ENCODE peak calls at places on chromosomes 3 and 15, in five cellular contexts. One of them, this sample, is unnamed.

GRCh38 chr15:26516102-26516980 is 256.5 kb downstream of the GABRB3 start:
- DNase-seq in SK-N-SH: no peak
- DNase-seq in HepG2: no peak
- DNase-seq in GM12878: no peak
- DNase-seq in K562: no peak
- DNase-seq in this sample: no peak

GRCh38 chr3:45915518-45916231 is 27.6 kb upstream of the CXCR6 start:
- DNase-seq in GM12878: peak; percentile 98
- DNase-seq in SK-N-SH: no peak
- DNase-seq in K562: peak; percentile 45
- DNase-seq in HepG2: no peak
- DNase-seq in this sample: peak; percentile 7

GRCh38 chr3:69853033-69853432 is 113.8 kb downstream of the MITF start:
- DNase-seq in K562: no peak
- DNase-seq in SK-N-SH: no peak
- DNase-seq in HepG2: no peak
- DNase-seq in GM12878: no peak
- DNase-seq in this sample: no peak

GRCh38 chr3:8767667-8768363 is 1.6 kb downstream of the OXTR start:
- DNase-seq in HepG2: peak; percentile 28
- DNase-seq in GM12878: no peak
- DNase-seq in SK-N-SH: peak; percentile 26
- DNase-seq in K562: no peak
- DNase-seq in this sample: no peak

GRCh38 chr3:12991481-12991837 is 81.8 kb downstream of the IQSEC1 start:
- DNase-seq in GM12878: no peak
- DNase-seq in HepG2: no peak
- DNase-seq in SK-N-SH: no peak
- DNase-seq in K562: no peak
- DNase-seq in this sample: no peak

GRCh38 chr3:29465836-29466235 is 185.0 kb downstream of the RBMS3 start:
- DNase-seq in HepG2: no peak
- DNase-seq in GM12878: no peak
- DNase-seq in SK-N-SH: peak; percentile 49
- DNase-seq in K562: no peak
- DNase-seq in this sample: no peak

GRCh38 chr3:190384241-190384863 is 3.6 kb upstream of the CLDN16 start:
- DNase-seq in SK-N-SH: no peak
- DNase-seq in K562: peak; percentile 1
- DNase-seq in GM12878: peak; percentile 19
- DNase-seq in HepG2: peak; percentile 83
- DNase-seq in this sample: peak; percentile 87

GRCh38 chr3:13152826-13153710 is 79.8 kb upstream of the IQSEC1 start:
- DNase-seq in GM12878: no peak
- DNase-seq in SK-N-SH: no peak
- DNase-seq in K562: no peak
- DNase-seq in HepG2: no peak
- DNase-seq in this sample: no peak

GRCh38 chr3:96354742-96355141 is 459.7 kb upstream of the EPHA6 start:
- DNase-seq in K562: no peak
- DNase-seq in GM12878: no peak
- DNase-seq in SK-N-SH: no peak
- DNase-seq in HepG2: no peak
- DNase-seq in this sample: no peak

GRCh38 chr3:23926736-23927135 is 9.8 kb downstream of the RPL15 start:
- DNase-seq in K562: no peak
- DNase-seq in SK-N-SH: no peak
- DNase-seq in GM12878: no peak
- DNase-seq in HepG2: no peak
- DNase-seq in this sample: no peak

GRCh38 chr15:57654136-57654845 is 52.2 kb upstream of the POLR2M start:
- DNase-seq in HepG2: no peak
- DNase-seq in K562: no peak
- DNase-seq in GM12878: no peak
- DNase-seq in SK-N-SH: no peak
- DNase-seq in this sample: no peak

GRCh38 chr15:74651251-74651741 is 35.7 kb downstream of the CLK3 start:
- DNase-seq in SK-N-SH: no peak
- DNase-seq in HepG2: no peak
- DNase-seq in GM12878: no peak
- DNase-seq in K562: no peak
- DNase-seq in this sample: no peak

GRCh38 chr15:55687792-55688191 is 55.2 kb downstream of the PRTG start:
- DNase-seq in GM12878: no peak
- DNase-seq in K562: no peak
- DNase-seq in SK-N-SH: no peak
- DNase-seq in HepG2: no peak
- DNase-seq in this sample: no peak

GRCh38 chr3:72855001-72855400 is 6.8 kb upstream of the SHQ1 start:
- DNase-seq in SK-N-SH: no peak
- DNase-seq in GM12878: no peak
- DNase-seq in HepG2: no peak
- DNase-seq in K562: no peak
- DNase-seq in this sample: no peak
- TF ChIP-seq ZBTB33 in SK-N-SH: no peak
- TF ChIP-seq ZBTB33 in GM12878: no peak
- TF ChIP-seq ZBTB33 in HepG2: no peak
- TF ChIP-seq ZBTB33 in K562: no peak
- TF ChIP-seq ZBTB33 in this sample: no peak

GRCh38 chr15:75943713-75944215 is 40.1 kb downstream of the FBXO22 start:
- DNase-seq in SK-N-SH: no peak
- DNase-seq in K562: no peak
- DNase-seq in HepG2: no peak
- DNase-seq in GM12878: no peak
- DNase-seq in this sample: no peak

GRCh38 chr15:75948761-75949296 is 45.2 kb downstream of the FBXO22 start:
- DNase-seq in SK-N-SH: no peak
- DNase-seq in K562: no peak
- DNase-seq in GM12878: no peak
- DNase-seq in HepG2: no peak
- DNase-seq in this sample: no peak

GRCh38 chr15:75945953-75946352 is 42.3 kb downstream of the FBXO22 start:
- DNase-seq in GM12878: no peak
- DNase-seq in SK-N-SH: no peak
- DNase-seq in K562: no peak
- DNase-seq in HepG2: no peak
- DNase-seq in this sample: no peak

GRCh38 chr15:75943246-75943645 is 39.6 kb downstream of the FBXO22 start:
- DNase-seq in HepG2: no peak
- DNase-seq in SK-N-SH: no peak
- DNase-seq in GM12878: no peak
- DNase-seq in K562: no peak
- DNase-seq in this sample: no peak

DNA sequence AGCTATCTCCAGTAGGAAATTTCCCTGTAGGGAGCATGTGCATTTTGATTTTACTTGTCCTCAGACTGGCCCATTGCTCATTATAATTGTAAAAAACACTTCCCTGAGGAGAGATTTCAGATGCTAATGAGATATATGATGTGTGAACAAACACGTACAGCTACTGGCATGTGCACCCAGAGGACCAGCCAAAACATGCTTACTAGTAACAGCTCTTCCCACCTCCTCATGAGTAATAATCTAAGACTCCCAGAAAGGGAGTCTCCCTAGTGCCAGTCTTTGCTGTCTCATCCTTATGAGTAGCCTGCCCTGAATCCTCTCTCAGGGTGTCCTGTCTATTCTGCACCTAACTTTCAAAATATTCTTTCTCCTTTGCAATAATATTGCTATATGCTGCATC is 43.4 kb downstream of the FBXO22 start:
- DNase-seq in K562: no peak
- DNase-seq in SK-N-SH: no peak
- DNase-seq in HepG2: no peak
- DNase-seq in GM12878: no peak
- DNase-seq in this sample: no peak
- TF ChIP-seq REST in K562: no peak
- TF ChIP-seq REST in SK-N-SH: no peak
- TF ChIP-seq REST in HepG2: no peak
- TF ChIP-seq REST in GM12878: no peak
- TF ChIP-seq REST in this sample: no peak

GRCh38 chr3:127820871-127821853 is 1.2 kb downstream of the MGLL start:
- DNase-seq in HepG2: no peak
- DNase-seq in SK-N-SH: no peak
- DNase-seq in GM12878: no peak
- DNase-seq in K562: no peak
- DNase-seq in this sample: no peak
- TF ChIP-seq POLR2AphosphoS5 in HepG2: no peak
- TF ChIP-seq POLR2AphosphoS5 in SK-N-SH: no peak
- TF ChIP-seq POLR2AphosphoS5 in GM12878: peak; percentile 31
- TF ChIP-seq POLR2AphosphoS5 in K562: no peak
- TF ChIP-seq POLR2AphosphoS5 in this sample: no peak

DNA sequence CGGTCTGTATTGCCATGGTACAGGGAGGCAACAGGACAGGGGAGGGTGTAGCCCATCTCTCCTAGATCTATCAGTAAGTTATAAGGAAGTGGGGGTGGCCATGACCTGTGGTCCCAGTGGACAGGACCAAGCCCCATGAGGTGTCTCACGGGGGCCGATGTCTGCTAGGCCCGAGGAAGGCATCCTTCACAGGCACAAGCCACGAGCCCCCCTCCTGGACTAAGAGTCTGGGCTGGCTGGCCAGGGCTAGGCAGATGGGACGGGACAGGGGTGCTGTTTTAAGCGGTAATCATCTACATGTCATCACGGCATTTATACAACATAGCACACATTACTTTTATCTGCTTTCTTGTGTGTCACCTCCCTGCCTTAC is 2.6 kb upstream of the TBC1D2B start:
- DNase-seq in HepG2: no peak
- DNase-seq in K562: no peak
- DNase-seq in GM12878: no peak
- DNase-seq in SK-N-SH: no peak
- DNase-seq in this sample: no peak
- TF ChIP-seq ZBTB33 in HepG2: no peak
- TF ChIP-seq ZBTB33 in K562: no peak
- TF ChIP-seq ZBTB33 in GM12878: no peak
- TF ChIP-seq ZBTB33 in SK-N-SH: no peak
- TF ChIP-seq ZBTB33 in this sample: no peak

DNA sequence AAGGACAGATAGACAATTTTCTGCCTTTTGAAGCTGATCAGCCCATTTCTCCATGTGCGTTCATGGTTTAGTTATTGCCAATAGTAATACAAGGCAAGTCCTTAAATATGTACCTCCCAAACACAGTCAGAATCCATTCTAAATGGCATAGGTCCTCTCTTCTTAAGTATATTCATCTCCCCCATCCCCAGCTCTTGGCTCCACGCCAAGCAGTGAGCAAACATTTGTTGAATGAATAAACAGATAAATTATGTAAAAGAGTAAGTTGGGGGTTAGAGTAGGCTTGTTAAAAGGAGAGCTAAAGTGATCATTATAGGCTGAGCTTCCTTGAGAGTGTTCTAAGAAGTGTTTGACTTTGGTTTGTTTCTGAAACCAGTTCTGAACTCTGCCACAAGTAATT is 241.3 kb downstream of the ITPR1 start:
- DNase-seq in K562: peak; percentile 51
- DNase-seq in GM12878: no peak
- DNase-seq in HepG2: no peak
- DNase-seq in SK-N-SH: no peak
- DNase-seq in this sample: no peak
- TF ChIP-seq REST in K562: no peak
- TF ChIP-seq REST in GM12878: no peak
- TF ChIP-seq REST in HepG2: no peak
- TF ChIP-seq REST in SK-N-SH: no peak
- TF ChIP-seq REST in this sample: no peak

GRCh38 chr3:159169828-159170227 is 368.0 kb downstream of the MFSD1 start:
- DNase-seq in SK-N-SH: no peak
- DNase-seq in K562: no peak
- DNase-seq in GM12878: no peak
- DNase-seq in HepG2: peak; percentile 3
- DNase-seq in this sample: no peak
- TF ChIP-seq POLR2AphosphoS5 in SK-N-SH: peak; percentile 66
- TF ChIP-seq POLR2AphosphoS5 in K562: no peak
- TF ChIP-seq POLR2AphosphoS5 in GM12878: no peak
- TF ChIP-seq POLR2AphosphoS5 in HepG2: no peak
- TF ChIP-seq POLR2AphosphoS5 in this sample: peak; percentile 37

DNA sequence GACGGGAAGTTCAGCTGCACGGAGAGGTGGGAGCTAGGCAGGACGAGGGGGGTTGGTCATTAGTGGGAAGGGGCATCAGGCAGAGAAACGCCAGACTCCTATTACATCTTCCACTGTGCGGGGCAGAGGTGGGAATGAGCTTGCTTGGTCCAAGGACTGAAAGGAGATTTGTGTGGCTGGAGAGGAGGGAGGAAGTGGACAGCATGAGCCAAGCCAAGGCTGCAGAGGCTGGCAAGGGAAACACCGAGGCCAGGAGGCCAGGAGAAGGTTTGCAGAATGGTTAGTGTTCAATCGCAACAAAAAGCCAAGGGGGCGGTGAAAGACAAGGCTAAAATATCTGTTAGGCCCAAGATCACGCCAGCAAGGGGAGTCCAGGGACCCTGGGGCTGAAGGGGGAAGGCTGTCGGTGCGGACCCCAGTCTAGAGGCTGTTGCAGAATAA is 75.9 kb downstream of the CPN2 start:
- DNase-seq in SK-N-SH: no peak
- DNase-seq in HepG2: no peak
- DNase-seq in GM12878: no peak
- DNase-seq in K562: no peak
- DNase-seq in this sample: no peak
- TF ChIP-seq ZBTB33 in SK-N-SH: no peak
- TF ChIP-seq ZBTB33 in HepG2: no peak
- TF ChIP-seq ZBTB33 in GM12878: no peak
- TF ChIP-seq ZBTB33 in K562: no peak
- TF ChIP-seq ZBTB33 in this sample: no peak